ENCODE peak calls at places on chromosomes 13 and 19, in six cellular contexts. V, M, T, C, O and A are unnamed samples.

GRCh38 chr19:8397291-8397690 is 7.1 kb downstream of the RAB11B start:
- DNase-seq in O (no peak), T (no peak), V (no peak), M (no peak), C (peak; percentile 34), A (no peak)

GRCh38 chr19:57947088-57947418 is 453 bp downstream of the ZNF256 start:
- DNase-seq in V (no peak), C (no peak), T (no peak), M (no peak), O (no peak), A (no peak)

GRCh38 chr19:16035601-16036297 is 40.5 kb upstream of the TPM4 start:
- DNase-seq in T (no peak), V (no peak), O (no peak), C (no peak), M (no peak), A (no peak)

GRCh38 chr19:35671818-35672217 is 5.5 kb downstream of the UPK1A start:
- DNase-seq in V (no peak), C (no peak), M (no peak), O (peak; percentile 73), T (no peak), A (no peak)

GRCh38 chr13:101520672-101521071 is 68.2 kb downstream of the ITGBL1 start:
- DNase-seq in C (peak; percentile 67), O (no peak), V (no peak), M (no peak), T (peak; percentile 77), A (peak; percentile 91)

GRCh38 chr13:43058318-43058674 is 34.9 kb downstream of the DNAJC15 start:
- DNase-seq in M (no peak), C (no peak), T (peak; percentile 89), V (peak; percentile 73), O (no peak), A (peak; percentile 82)

GRCh38 chr19:30551271-30551670 is 179.1 kb downstream of the ZNF536 start:
- DNase-seq in M (no peak), O (no peak), T (no peak), C (no peak), V (no peak), A (no peak)

GRCh38 chr19:5700455-5701092 is 10.5 kb downstream of the RPL36 start:
- DNase-seq in O (no peak), T (no peak), V (no peak), M (no peak), C (no peak), A (no peak)

GRCh38 chr13:97938701-97939475 is 14.6 kb upstream of the IPO5 start:
- DNase-seq in M (no peak), C (no peak), O (no peak), T (no peak), V (no peak), A (peak; percentile 34)

GRCh38 chr19:10454267-10454666 is 33.9 kb downstream of the PDE4A start:
- DNase-seq in V (peak; percentile 14), M (no peak), T (no peak), C (peak; percentile 28), O (no peak), A (peak; percentile 19)

GRCh38 chr19:56838930-56839664 is 1.4 kb downstream of the PEG3 start:
- DNase-seq in C (peak; percentile 45), V (peak; percentile 31), M (peak; percentile 99), O (no peak), T (peak; percentile 97), A (peak; percentile 89)

GRCh38 chr19:18436651-18437478 is 1.1 kb downstream of the ISYNA1 start:
- DNase-seq in O (peak; percentile 28), V (peak; percentile 75), M (no peak), T (peak; percentile 86), C (peak; percentile 83), A (peak; percentile 69)

GRCh38 chr13:43516401-43516826 is 270.4 kb downstream of the ENOX1 start:
- DNase-seq in M (no peak), T (no peak), V (peak; percentile 79), O (no peak), C (no peak), A (peak; percentile 90)

GRCh38 chr13:56501750-56502149 is 639.0 kb upstream of the PRR20A start:
- DNase-seq in C (no peak), V (no peak), O (no peak), T (no peak), M (no peak), A (no peak)

GRCh38 chr13:46648166-46648607 is 95.2 kb downstream of the LRCH1 start:
- DNase-seq in C (peak; percentile 57), T (peak; percentile 69), O (peak; percentile 58), V (peak; percentile 58), M (no peak), A (peak; percentile 69)

GRCh38 chr13:65400707-65401106 is 1829.4 kb downstream of the PCDH9 start:
- DNase-seq in T (no peak), O (no peak), M (no peak), C (no peak), V (peak; percentile 17), A (no peak)

GRCh38 chr13:51729853-51730553 is 74.0 kb downstream of the DHRS12 start:
- DNase-seq in C (peak; percentile 84), M (no peak), V (peak; percentile 95), O (no peak), T (peak; percentile 73), A (peak; percentile 91)

GRCh38 chr13:102863590-102863989 is 17.8 kb downstream of the ERCC5 start:
- DNase-seq in V (no peak), T (no peak), C (no peak), O (no peak), M (no peak), A (no peak)

GRCh38 chr13:49649244-49649962 is 21.1 kb downstream of the ARL11 start:
- DNase-seq in C (peak; percentile 56), T (peak; percentile 23), V (peak; percentile 29), O (peak; percentile 20), M (no peak), A (peak; percentile 58)